ENCODE peak calls at places on chromosomes 2 and 18, in eight cellular contexts. S is progenitor cell of endocrine pancreas, X is NCI-H2029, I is AG09319, A is mesothelial cell of epicardium, F is EL, B is NCI-H69, J is IMR-90. H is an unnamed sample.

GRCh38 chr2:61090386-61090921 is 24.8 kb downstream of the SANBR start:
- DNase-seq in B (no peak), F (peak), A (no peak), X (no peak), S (no peak), J (peak), I (no peak), H (no peak)

GRCh38 chr2:128402921-128403670 is 84.4 kb upstream of the HS6ST1 start:
- DNase-seq in S (no peak), I (no peak), B (no peak), J (no peak), X (no peak), A (no peak), F (no peak), H (no peak)

GRCh38 chr18:35026407-35027061 is 14.7 kb upstream of the MAPRE2 start:
- DNase-seq in F (no peak), J (no peak), A (no peak), I (no peak), X (no peak), B (peak), S (no peak), H (no peak)

GRCh38 chr2:191343796-191344338 is 98.7 kb downstream of the MYO1B start:
- DNase-seq in B (no peak), F (no peak), J (no peak), A (no peak), I (no peak), X (no peak), S (no peak), H (no peak)

GRCh38 chr2:17309741-17310339 is 208.4 kb downstream of the RAD51AP2 start:
- DNase-seq in A (peak), I (peak), B (peak), J (peak), F (peak), X (peak), S (peak), H (peak)

GRCh38 chr2:201559067-201559710 is 84.1 kb downstream of the TMEM237 start:
- DNase-seq in J (no peak), I (no peak), A (no peak), F (no peak), S (no peak), X (no peak), B (no peak), H (no peak)

GRCh38 chr18:77560334-77560970 is 310.8 kb downstream of the GALR1 start:
- DNase-seq in X (no peak), S (no peak), I (no peak), F (no peak), B (peak), J (no peak), A (no peak), H (peak)

GRCh38 chr2:233764264-233764663 is 4.2 kb downstream of the UGT1A1 start:
- DNase-seq in I (peak), B (no peak), F (peak), A (no peak), S (no peak), X (no peak), J (peak), H (peak)

GRCh38 chr2:143205106-143205764 is 76.0 kb downstream of the ARHGAP15 start:
- DNase-seq in A (no peak), B (no peak), I (no peak), X (no peak), J (peak), S (no peak), F (peak), H (no peak)

GRCh38 chr18:35782926-35783325 is 189.6 kb upstream of the RMP24 start:
- DNase-seq in A (no peak), F (no peak), I (no peak), B (no peak), X (no peak), S (no peak), J (no peak), H (no peak)

GRCh38 chr18:79387214-79387613 is 8.5 kb upstream of the NFATC1 start:
- DNase-seq in A (no peak), F (no peak), S (no peak), B (no peak), I (no peak), X (no peak), J (no peak), H (no peak)

GRCh38 chr2:174939046-174939445 is 66.1 kb downstream of the CHN1 start:
- DNase-seq in F (peak), A (no peak), B (peak), I (no peak), X (no peak), J (peak), S (no peak), H (peak)

GRCh38 chr2:45895477-45895876 is 244.0 kb downstream of the PRKCE start:
- DNase-seq in X (no peak), A (no peak), F (peak), S (no peak), I (no peak), B (no peak), J (peak), H (no peak)

H was measured in Daoy.